ENCODE peak calls at places on chromosomes 11 and 22, in seven cellular contexts. Z is IMR-90; Q is CD8-positive, alpha-beta T cell; R is RWPE2; F is tibial nerve; Y is CD4-positive, CD25-positive, alpha-beta regulatory T cell; V is heart left ventricle. A is an unnamed sample. For H3K9me3, the result is how much of the 10 kb centered on the place peaks cover.

GRCh38 chr11:79285756-79286155 is 155.1 kb downstream of the TENM4 start:
- DNase-seq in Z (no peak), Q (no peak), R (no peak), F (no peak), Y (no peak), V (no peak), A (no peak)

GRCh38 chr11:44744160-44744559 is 17.4 kb downstream of the TSPAN18 start:
- DNase-seq in Z (peak), Q (no peak), R (no peak), F (no peak), Y (no peak), V (no peak), A (no peak)

GRCh38 chr11:125128450-125128849 is 17.0 kb upstream of the TMEM218 start:
- DNase-seq in Z (peak), Q (no peak), R (no peak), F (no peak), Y (no peak), V (no peak), A (no peak)

GRCh38 chr11:14309425-14310192 is 49.4 kb downstream of the RRAS2 start:
- DNase-seq in Z (no peak), Q (no peak), R (no peak), F (no peak), Y (no peak), V (no peak), A (no peak)

GRCh38 chr22:37607010-37607911 is 1.4 kb upstream of the GGA1 start:
- DNase-seq in Z (peak), Q (peak), R (peak), F (peak), Y (peak), V (peak), A (peak)

GRCh38 chr11:113947989-113948388 is 26.9 kb upstream of the HTR3A start:
- DNase-seq in Z (no peak), Q (no peak), R (no peak), F (no peak), Y (no peak), V (no peak), A (no peak)

GRCh38 chr22:38412435-38413084 is 42.4 kb downstream of the KCNJ4 start:
- DNase-seq in Z (no peak), Q (peak), R (peak), F (no peak), Y (peak), V (no peak), A (peak)

GRCh38 chr11:134634897-134635831 is 223.1 kb upstream of the B3GAT1 start:
- DNase-seq in Z (no peak), Q (no peak), R (no peak), F (no peak), Y (no peak), V (no peak), A (no peak)

GRCh38 chr11:78370406-78371172 is 47.0 kb downstream of the GAB2 start:
- DNase-seq in Z (peak), Q (no peak), R (no peak), F (no peak), Y (no peak), V (peak), A (no peak)

GRCh38 chr11:76234704-76235232 is 28.5 kb upstream of the WNT11 start:
- DNase-seq in Z (no peak), Q (no peak), R (no peak), F (peak), Y (no peak), V (peak), A (no peak)

GRCh38 chr22:37021710-37022482 is 2.4 kb downstream of the MPST start:
- DNase-seq in Z (peak), Q (peak), R (no peak), F (no peak), Y (peak), V (no peak), A (peak)

GRCh38 chr22:49621601-49622210 is 206.0 kb downstream of the BRD1 start:
- DNase-seq in Z (no peak), Q (no peak), R (peak), F (no peak), Y (no peak), V (peak), A (no peak)
- H3K9me3 ChIP-seq in Z (under half), Q (under half), R (under half), F (under half), Y (under half), V (under half), A (under half)

GRCh38 chr11:16737860-16738197 is 618 bp upstream of the C11orf58 start:
- DNase-seq in Z (peak), Q (no peak), R (no peak), F (no peak), Y (no peak), V (no peak), A (no peak)
- H3K9me3 ChIP-seq in Z (under half), Q (under half), R (under half), F (under half), Y (under half), V (under half), A (under half)

GRCh38 chr11:120244476-120244875 is 4.5 kb downstream of the POU2F3 start:
- DNase-seq in Z (peak), Q (no peak), R (no peak), F (no peak), Y (no peak), V (no peak), A (no peak)
- H3K9me3 ChIP-seq in Z (under half), Q (under half), R (under half), F (under half), Y (under half), V (under half), A (under half)

GRCh38 chr11:68040121-68040956 is 1.5 kb downstream of the TCIRG1 start:
- DNase-seq in Z (peak), Q (peak), R (peak), F (peak), Y (peak), V (peak), A (no peak)
- H3K9me3 ChIP-seq in Z (under half), Q (under half), R (under half), F (under half), Y (under half), V (under half), A (under half)

DNA sequence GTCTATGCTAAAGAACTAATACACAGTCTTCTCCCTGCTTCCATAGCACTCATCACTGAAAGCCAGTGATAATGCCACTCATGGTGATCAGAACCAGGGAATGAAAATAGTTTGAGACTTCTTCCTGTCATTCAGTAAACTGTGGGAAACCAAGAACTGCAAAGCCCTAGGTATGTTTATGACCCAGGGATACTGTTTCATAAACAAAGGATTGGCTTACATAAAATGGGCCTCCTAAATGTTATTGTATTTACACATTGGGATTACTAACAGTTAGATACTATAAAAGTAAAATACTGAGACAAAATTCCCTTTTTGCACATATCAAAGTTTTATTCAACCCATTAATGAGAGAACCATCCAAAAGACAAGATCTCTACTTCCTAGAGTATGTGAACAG is 21.3 kb upstream of the CWF19L2 start:
- DNase-seq in Z (peak), Q (no peak), R (no peak), F (no peak), Y (no peak), V (no peak), A (no peak)
- H3K9me3 ChIP-seq in Z (under half), Q (under half), R (under half), F (under half), Y (under half), V (under half), A (under half)

DNA sequence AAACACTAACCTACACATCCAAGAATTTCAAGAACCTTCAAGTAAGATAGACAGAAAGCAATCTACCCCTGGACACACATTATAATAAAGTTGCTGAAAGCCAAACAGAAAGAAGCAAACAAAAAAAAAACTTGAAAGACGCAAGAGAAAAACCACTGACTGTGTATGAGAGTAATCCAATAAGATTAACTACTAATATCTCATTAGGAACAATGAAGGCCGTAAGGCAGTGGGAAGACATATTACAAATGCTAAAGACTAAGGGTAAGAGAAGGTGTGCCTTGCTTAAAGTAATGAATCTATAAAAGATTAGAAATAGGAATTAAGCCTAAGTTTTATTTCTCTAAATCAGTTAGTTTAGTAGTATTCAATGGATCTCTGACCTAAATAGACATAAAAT is 1109.1 kb downstream of the JRKL start:
- DNase-seq in Z (no peak), Q (no peak), R (no peak), F (no peak), Y (no peak), V (no peak), A (no peak)
- H3K9me3 ChIP-seq in Z (under half), Q (under half), R (under half), F (under half), Y (under half), V (under half), A (under half)

DNA sequence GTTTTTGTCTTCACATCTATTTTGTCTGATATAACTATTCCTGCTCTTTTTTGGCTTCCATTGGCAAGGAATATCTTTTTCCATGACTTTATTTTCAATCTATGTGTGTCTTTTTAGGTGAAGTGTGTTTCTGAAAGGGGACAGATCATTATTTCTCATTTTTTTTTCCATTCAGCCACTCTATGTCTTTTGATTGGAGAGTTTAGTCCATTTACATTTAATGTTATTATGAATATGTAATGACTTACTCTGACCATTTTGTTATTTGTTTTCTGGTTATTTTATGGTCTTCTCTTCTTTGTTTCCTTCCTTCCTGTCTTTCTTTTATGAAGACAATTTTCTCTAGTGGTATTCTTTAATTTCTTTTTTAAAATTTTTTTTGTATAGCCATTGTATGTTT is 178.6 kb upstream of the CNTN5 start:
- DNase-seq in Z (no peak), Q (no peak), R (no peak), F (no peak), Y (no peak), V (no peak), A (no peak)
- H3K9me3 ChIP-seq in Z (under half), Q (under half), R (under half), F (under half), Y (under half), V (under half), A (under half)

DNA sequence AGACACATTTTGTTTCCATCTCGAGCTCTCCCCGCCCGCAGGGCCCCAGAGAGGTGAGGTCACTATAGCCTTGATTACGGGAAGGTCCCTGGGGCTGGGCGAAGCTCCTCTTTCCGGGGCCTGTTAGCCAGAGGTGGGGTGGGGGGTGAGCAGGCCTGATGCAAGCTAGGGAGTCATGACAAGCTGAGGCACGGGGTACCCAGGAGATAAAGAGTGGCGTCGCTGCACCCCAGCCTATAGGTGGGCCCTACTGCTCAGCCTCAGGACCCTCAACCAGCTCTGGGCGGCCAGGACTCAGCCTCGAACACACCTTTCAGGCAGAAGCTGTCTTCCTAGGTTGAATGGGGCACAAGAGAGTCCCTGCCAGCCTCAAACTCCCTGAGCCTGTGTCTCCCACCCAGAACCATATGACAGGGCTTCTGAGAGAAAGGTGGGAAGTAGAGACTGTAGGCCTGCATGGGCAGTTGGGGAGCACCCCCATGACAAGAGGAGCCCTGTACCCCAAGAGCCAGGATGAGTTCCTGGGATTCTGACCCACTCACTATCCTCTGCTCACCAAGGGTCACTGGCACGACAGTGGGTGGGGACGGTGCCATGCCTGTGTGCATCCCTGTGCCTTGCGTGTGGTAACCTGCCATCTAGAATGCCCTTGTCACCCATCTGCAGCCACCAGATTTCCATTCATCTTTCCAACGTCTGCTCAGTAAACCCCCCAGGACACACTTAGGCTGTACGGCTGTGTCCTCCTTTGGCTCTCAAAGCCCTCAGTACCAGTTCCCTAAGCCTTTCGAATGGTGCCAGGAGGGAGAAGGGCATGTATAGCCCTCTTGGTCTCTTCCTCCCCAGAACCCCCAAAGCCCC is 34.7 kb downstream of the KCNQ1OT1 start:
- DNase-seq in Z (no peak), Q (no peak), R (no peak), F (no peak), Y (no peak), V (no peak), A (no peak)
- H3K9me3 ChIP-seq in Z (under half), Q (under half), R (under half), F (half or more), Y (under half), V (under half), A (under half)

GRCh38 chr22:47355776-47356432 is 593.5 kb downstream of the TBC1D22A start:
- DNase-seq in Z (no peak), Q (peak), R (peak), F (no peak), Y (no peak), V (no peak), A (no peak)

GRCh38 chr22:47357493-47357892 is 595.0 kb downstream of the TBC1D22A start:
- DNase-seq in Z (no peak), Q (peak), R (no peak), F (no peak), Y (no peak), V (no peak), A (no peak)

GRCh38 chr22:47356433-47357011 is 594.1 kb downstream of the TBC1D22A start:
- DNase-seq in Z (no peak), Q (peak), R (no peak), F (no peak), Y (no peak), V (no peak), A (no peak)

GRCh38 chr22:47355388-47355725 is 592.9 kb downstream of the TBC1D22A start:
- DNase-seq in Z (no peak), Q (no peak), R (no peak), F (no peak), Y (no peak), V (no peak), A (no peak)

DNA sequence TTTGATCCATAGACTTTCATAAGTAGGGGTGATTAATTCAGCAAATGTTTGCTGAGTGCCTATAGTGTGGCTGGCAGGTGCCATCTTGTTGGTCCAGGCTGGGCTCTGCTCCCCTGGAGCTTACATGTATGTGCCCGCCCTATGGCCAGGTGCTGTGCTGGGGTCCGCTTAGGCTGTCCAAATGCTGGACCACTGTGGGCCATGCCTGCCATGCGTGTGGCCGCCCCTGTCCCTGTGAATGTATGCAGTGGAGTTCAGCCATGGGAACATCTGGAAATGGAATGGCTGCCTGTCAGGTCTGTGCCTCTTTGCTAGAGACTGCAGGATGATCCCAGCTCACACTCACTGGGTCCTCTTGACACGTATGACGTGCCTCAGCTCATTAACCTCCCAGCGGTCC is 594.6 kb downstream of the TBC1D22A start:
- DNase-seq in Z (no peak), Q (no peak), R (no peak), F (no peak), Y (no peak), V (no peak), A (no peak)
- H3K9me3 ChIP-seq in Z (under half), Q (under half), R (under half), F (under half), Y (under half), V (under half), A (under half)

GRCh38 chr11:60795291-60795690 is 10.2 kb downstream of the MS4A10 start:
- DNase-seq in Z (no peak), Q (no peak), R (no peak), F (no peak), Y (no peak), V (no peak), A (no peak)

GRCh38 chr11:60790726-60791125 is 5.6 kb downstream of the MS4A10 start:
- DNase-seq in Z (no peak), Q (no peak), R (no peak), F (no peak), Y (no peak), V (no peak), A (no peak)

GRCh38 chr11:60791534-60791933 is 6.4 kb downstream of the MS4A10 start:
- DNase-seq in Z (no peak), Q (no peak), R (no peak), F (no peak), Y (no peak), V (no peak), A (no peak)

GRCh38 chr11:60788401-60789110 is 3.4 kb downstream of the MS4A10 start:
- DNase-seq in Z (no peak), Q (no peak), R (no peak), F (no peak), Y (no peak), V (no peak), A (no peak)

GRCh38 chr11:60792521-60792920 is 7.4 kb downstream of the MS4A10 start:
- DNase-seq in Z (no peak), Q (no peak), R (no peak), F (no peak), Y (no peak), V (no peak), A (no peak)
- H3K9me3 ChIP-seq in Z (under half), Q (under half), R (under half), F (under half), Y (under half), V (under half), A (under half)